ENCODE peak calls at places on chromosome 12, in six cellular contexts. One of them, this sample, is unnamed.

GRCh38 chr12:50505945-50506344 is 1.2 kb downstream of the DIP2B start:
- DNase-seq in D341Med: no peak
- DNase-seq in kidney tubule cell: peak
- DNase-seq in WTC11: no peak
- DNase-seq in endothelial cell: no peak
- DNase-seq in MCF 10A: peak
- DNase-seq in this sample: no peak

GRCh38 chr12:122921917-122922316 is 26.0 kb upstream of the VPS37B start:
- DNase-seq in endothelial cell: no peak
- DNase-seq in kidney tubule cell: no peak
- DNase-seq in MCF 10A: no peak
- DNase-seq in WTC11: no peak
- DNase-seq in D341Med: no peak
- DNase-seq in this sample: no peak

GRCh38 chr12:13698001-13698400 is 283.4 kb downstream of the GRIN2B start:
- DNase-seq in MCF 10A: no peak
- DNase-seq in kidney tubule cell: no peak
- DNase-seq in D341Med: no peak
- DNase-seq in WTC11: no peak
- DNase-seq in endothelial cell: no peak
- DNase-seq in this sample: no peak

GRCh38 chr12:105233045-105233905 is 2.7 kb downstream of the APPL2 start:
- DNase-seq in WTC11: no peak
- DNase-seq in kidney tubule cell: no peak
- DNase-seq in endothelial cell: no peak
- DNase-seq in MCF 10A: no peak
- DNase-seq in D341Med: no peak
- DNase-seq in this sample: no peak

GRCh38 chr12:115998119-115998633 is 279.3 kb downstream of the MED13L start:
- DNase-seq in kidney tubule cell: peak
- DNase-seq in WTC11: peak
- DNase-seq in D341Med: peak
- DNase-seq in endothelial cell: peak
- DNase-seq in MCF 10A: peak
- DNase-seq in this sample: peak

GRCh38 chr12:59164226-59164625 is 243.9 kb upstream of the LRIG3 start:
- DNase-seq in MCF 10A: no peak
- DNase-seq in kidney tubule cell: peak
- DNase-seq in endothelial cell: no peak
- DNase-seq in D341Med: no peak
- DNase-seq in WTC11: no peak
- DNase-seq in this sample: no peak

GRCh38 chr12:28457785-28458184 is 267.5 kb downstream of the CCDC91 start:
- DNase-seq in WTC11: no peak
- DNase-seq in D341Med: no peak
- DNase-seq in kidney tubule cell: no peak
- DNase-seq in endothelial cell: no peak
- DNase-seq in MCF 10A: no peak
- DNase-seq in this sample: no peak

GRCh38 chr12:6950401-6950801 is 755 bp upstream of the PTPN6 start:
- DNase-seq in D341Med: no peak
- DNase-seq in endothelial cell: peak
- DNase-seq in kidney tubule cell: no peak
- DNase-seq in WTC11: no peak
- DNase-seq in MCF 10A: no peak
- DNase-seq in this sample: no peak

GRCh38 chr12:55728185-55728931 is 451 bp downstream of the CD63 start:
- DNase-seq in endothelial cell: peak
- DNase-seq in kidney tubule cell: peak
- DNase-seq in D341Med: peak
- DNase-seq in WTC11: peak
- DNase-seq in MCF 10A: peak
- DNase-seq in this sample: no peak

GRCh38 chr12:87216436-87216835 is 812.8 kb downstream of the C12orf50 start:
- DNase-seq in D341Med: no peak
- DNase-seq in WTC11: no peak
- DNase-seq in endothelial cell: no peak
- DNase-seq in MCF 10A: peak
- DNase-seq in kidney tubule cell: no peak
- DNase-seq in this sample: no peak

GRCh38 chr12:6182279-6182898 is 17.8 kb upstream of the CD9 start:
- DNase-seq in WTC11: no peak
- DNase-seq in D341Med: no peak
- DNase-seq in endothelial cell: no peak
- DNase-seq in MCF 10A: peak
- DNase-seq in kidney tubule cell: no peak
- DNase-seq in this sample: no peak

GRCh38 chr12:113693693-113694092 is 222.0 kb upstream of the LHX5 start:
- DNase-seq in endothelial cell: no peak
- DNase-seq in WTC11: no peak
- DNase-seq in MCF 10A: no peak
- DNase-seq in kidney tubule cell: no peak
- DNase-seq in D341Med: no peak
- DNase-seq in this sample: no peak

GRCh38 chr12:32765906-32766305 is 10.2 kb upstream of the YARS2 start:
- DNase-seq in endothelial cell: no peak
- DNase-seq in D341Med: no peak
- DNase-seq in WTC11: no peak
- DNase-seq in MCF 10A: peak
- DNase-seq in kidney tubule cell: no peak
- DNase-seq in this sample: no peak

GRCh38 chr12:18807714-18808113 is 69.8 kb downstream of the CAPZA3 start:
- DNase-seq in WTC11: no peak
- DNase-seq in MCF 10A: no peak
- DNase-seq in endothelial cell: no peak
- DNase-seq in D341Med: no peak
- DNase-seq in kidney tubule cell: no peak
- DNase-seq in this sample: no peak

GRCh38 chr12:48712209-48712608 is 4.3 kb downstream of the CCNT1 start:
- DNase-seq in kidney tubule cell: no peak
- DNase-seq in endothelial cell: no peak
- DNase-seq in D341Med: no peak
- DNase-seq in WTC11: no peak
- DNase-seq in MCF 10A: no peak
- DNase-seq in this sample: no peak

GRCh38 chr12:45279916-45280547 is 64.1 kb downstream of the ANO6 start:
- DNase-seq in kidney tubule cell: peak
- DNase-seq in endothelial cell: no peak
- DNase-seq in MCF 10A: no peak
- DNase-seq in WTC11: no peak
- DNase-seq in D341Med: no peak
- DNase-seq in this sample: no peak

GRCh38 chr12:114926341-114926740 is 242.4 kb upstream of the TBX3 start:
- DNase-seq in D341Med: no peak
- DNase-seq in WTC11: no peak
- DNase-seq in MCF 10A: no peak
- DNase-seq in kidney tubule cell: no peak
- DNase-seq in endothelial cell: no peak
- DNase-seq in this sample: no peak

GRCh38 chr12:92485356-92486348 is 217.1 kb upstream of the PLEKHG7 start:
- DNase-seq in kidney tubule cell: no peak
- DNase-seq in MCF 10A: no peak
- DNase-seq in WTC11: no peak
- DNase-seq in D341Med: no peak
- DNase-seq in endothelial cell: no peak
- DNase-seq in this sample: no peak

GRCh38 chr12:94535614-94535932 is 75.9 kb upstream of the CEP83 start:
- DNase-seq in WTC11: no peak
- DNase-seq in D341Med: no peak
- DNase-seq in kidney tubule cell: no peak
- DNase-seq in MCF 10A: no peak
- DNase-seq in endothelial cell: no peak
- DNase-seq in this sample: no peak

GRCh38 chr12:122336015-122336946 is 70.0 kb upstream of the VPS33A start:
- DNase-seq in endothelial cell: peak
- DNase-seq in D341Med: peak
- DNase-seq in kidney tubule cell: peak
- DNase-seq in MCF 10A: peak
- DNase-seq in WTC11: peak
- DNase-seq in this sample: peak

GRCh38 chr12:8088574-8088973 is 6.5 kb downstream of the NECAP1 start:
- DNase-seq in WTC11: no peak
- DNase-seq in kidney tubule cell: no peak
- DNase-seq in endothelial cell: no peak
- DNase-seq in D341Med: peak
- DNase-seq in MCF 10A: no peak
- DNase-seq in this sample: no peak

GRCh38 chr12:84727964-84728363 is 184.6 kb downstream of the SLC6A15 start:
- DNase-seq in endothelial cell: no peak
- DNase-seq in kidney tubule cell: peak
- DNase-seq in MCF 10A: peak
- DNase-seq in WTC11: no peak
- DNase-seq in D341Med: no peak
- DNase-seq in this sample: peak